ENCODE peak calls at places on chromosomes 12 and 14, in seven cellular contexts. N is HL-60; Q is mesendoderm; P is H7; C is CD8-positive, alpha-beta memory T cell; V is A673; T is NT2/D1. E is an unnamed sample. For H3K27me3, the result is how much of the 10 kb centered on the place peaks cover.

GRCh38 chr12:50925342-50925651 is 27.0 kb upstream of the HIGD1C start:
- DNase-seq in N (no peak), Q (no peak), P (no peak), C (no peak), V (no peak), T (no peak), E (no peak)

GRCh38 chr14:55053500-55053899 is 2.1 kb downstream of the MAPK1IP1L start:
- DNase-seq in N (no peak), Q (no peak), P (no peak), C (no peak), V (no peak), T (no peak), E (no peak)

GRCh38 chr14:59017285-59017965 is 171.0 kb upstream of the DAAM1 start:
- DNase-seq in N (no peak), Q (peak), P (no peak), C (no peak), V (no peak), T (no peak), E (no peak)

GRCh38 chr14:101716956-101717662 is 44.4 kb upstream of the PPP2R5C start:
- DNase-seq in N (no peak), Q (no peak), P (peak), C (no peak), V (no peak), T (no peak), E (no peak)

GRCh38 chr12:72269491-72269890 is 2.7 kb upstream of the TRHDE start:
- DNase-seq in N (no peak), Q (no peak), P (no peak), C (no peak), V (no peak), T (no peak), E (no peak)

GRCh38 chr12:16607895-16608294 is 1.9 kb upstream of the LMO3 start:
- DNase-seq in N (no peak), Q (no peak), P (no peak), C (no peak), V (no peak), T (no peak), E (no peak)

GRCh38 chr14:60647081-60647836 is 2.0 kb downstream of the SIX1 start:
- DNase-seq in N (no peak), Q (peak), P (peak), C (no peak), V (peak), T (no peak), E (no peak)

GRCh38 chr14:79516009-79516408 is 695.3 kb downstream of the DIO2 start:
- DNase-seq in N (no peak), Q (peak), P (no peak), C (no peak), V (no peak), T (no peak), E (no peak)

GRCh38 chr12:104263580-104264358 is 39.8 kb upstream of the EID3 start:
- DNase-seq in N (no peak), Q (no peak), P (no peak), C (no peak), V (no peak), T (no peak), E (no peak)

GRCh38 chr14:76337619-76338545 is 38.1 kb upstream of the ESRRB start:
- DNase-seq in N (no peak), Q (no peak), P (no peak), C (no peak), V (peak), T (no peak), E (no peak)

GRCh38 chr12:47085815-47086252 is 6.1 kb upstream of the AMIGO2 start:
- DNase-seq in N (no peak), Q (peak), P (no peak), C (peak), V (peak), T (no peak), E (no peak)

GRCh38 chr12:115072712-115073111 is 388.7 kb upstream of the TBX3 start:
- DNase-seq in N (no peak), Q (peak), P (no peak), C (no peak), V (no peak), T (no peak), E (no peak)

GRCh38 chr14:89620436-89620835 is 203.4 kb upstream of the FOXN3 start:
- DNase-seq in N (no peak), Q (no peak), P (no peak), C (no peak), V (no peak), T (no peak), E (no peak)

GRCh38 chr12:24839268-24839791 is 109.6 kb downstream of the BCAT1 start:
- DNase-seq in N (no peak), Q (no peak), P (no peak), C (no peak), V (no peak), T (no peak), E (no peak)

GRCh38 chr14:59688224-59689170 is 111.9 kb upstream of the CCDC175 start:
- DNase-seq in N (no peak), Q (peak), P (peak), C (no peak), V (peak), T (peak), E (no peak)

GRCh38 chr14:55847766-55848165 is 267.8 kb downstream of the KTN1 start:
- DNase-seq in N (no peak), Q (no peak), P (no peak), C (no peak), V (no peak), T (no peak), E (no peak)

GRCh38 chr14:101446387-101446969 is 114.8 kb upstream of the DIO3 start:
- DNase-seq in N (no peak), Q (no peak), P (no peak), C (no peak), V (no peak), T (no peak), E (no peak)

GRCh38 chr14:104795781-104796681 is 483 bp upstream of the AKT1 start:
- DNase-seq in N (no peak), Q (no peak), P (peak), C (peak), V (peak), T (no peak), E (peak)

GRCh38 chr12:113470871-113471618 is 626 bp downstream of the LHX5 start:
- DNase-seq in N (no peak), Q (no peak), P (peak), C (no peak), V (no peak), T (no peak), E (no peak)

GRCh38 chr14:61616524-61617185 is 78.7 kb upstream of the HIF1A start:
- DNase-seq in N (no peak), Q (no peak), P (no peak), C (no peak), V (no peak), T (no peak), E (no peak)

GRCh38 chr14:24806061-24806678 is 172.2 kb upstream of the GZMB start:
- DNase-seq in N (peak), Q (peak), P (peak), C (no peak), V (peak), T (peak), E (peak)

GRCh38 chr14:93751946-93752660 is 36.2 kb downstream of the PRIMA1 start:
- DNase-seq in N (no peak), Q (no peak), P (no peak), C (no peak), V (no peak), T (no peak), E (no peak)

GRCh38 chr14:32345311-32345771 is 16.2 kb downstream of the AKAP6 start:
- DNase-seq in N (no peak), Q (peak), P (no peak), C (no peak), V (no peak), T (no peak), E (no peak)

GRCh38 chr14:102525213-102526143 is 15.9 kb upstream of the ANKRD9 start:
- DNase-seq in N (no peak), Q (no peak), P (no peak), C (peak), V (peak), T (no peak), E (peak)

GRCh38 chr12:107776171-107776570 is 1.7 kb downstream of the ASCL4 start:
- DNase-seq in N (no peak), Q (no peak), P (no peak), C (no peak), V (no peak), T (no peak), E (no peak)

GRCh38 chr12:107775093-107775721 is 703 bp downstream of the ASCL4 start:
- DNase-seq in N (no peak), Q (peak), P (peak), C (no peak), V (no peak), T (peak), E (peak)

GRCh38 chr12:107779077-107779840 is 4.8 kb downstream of the ASCL4 start:
- DNase-seq in N (peak), Q (no peak), P (no peak), C (no peak), V (no peak), T (no peak), E (no peak)

GRCh38 chr12:107780298-107780697 is 5.8 kb downstream of the ASCL4 start:
- DNase-seq in N (no peak), Q (no peak), P (no peak), C (no peak), V (no peak), T (no peak), E (no peak)

GRCh38 chr12:107778383-107779015 is 4.0 kb downstream of the ASCL4 start:
- DNase-seq in N (no peak), Q (no peak), P (no peak), C (no peak), V (no peak), T (no peak), E (no peak)
- H3K27me3 ChIP-seq in N (under half), Q (under half), P (under half), C (under half), V (half or more), T (half or more), E (under half)

DNA sequence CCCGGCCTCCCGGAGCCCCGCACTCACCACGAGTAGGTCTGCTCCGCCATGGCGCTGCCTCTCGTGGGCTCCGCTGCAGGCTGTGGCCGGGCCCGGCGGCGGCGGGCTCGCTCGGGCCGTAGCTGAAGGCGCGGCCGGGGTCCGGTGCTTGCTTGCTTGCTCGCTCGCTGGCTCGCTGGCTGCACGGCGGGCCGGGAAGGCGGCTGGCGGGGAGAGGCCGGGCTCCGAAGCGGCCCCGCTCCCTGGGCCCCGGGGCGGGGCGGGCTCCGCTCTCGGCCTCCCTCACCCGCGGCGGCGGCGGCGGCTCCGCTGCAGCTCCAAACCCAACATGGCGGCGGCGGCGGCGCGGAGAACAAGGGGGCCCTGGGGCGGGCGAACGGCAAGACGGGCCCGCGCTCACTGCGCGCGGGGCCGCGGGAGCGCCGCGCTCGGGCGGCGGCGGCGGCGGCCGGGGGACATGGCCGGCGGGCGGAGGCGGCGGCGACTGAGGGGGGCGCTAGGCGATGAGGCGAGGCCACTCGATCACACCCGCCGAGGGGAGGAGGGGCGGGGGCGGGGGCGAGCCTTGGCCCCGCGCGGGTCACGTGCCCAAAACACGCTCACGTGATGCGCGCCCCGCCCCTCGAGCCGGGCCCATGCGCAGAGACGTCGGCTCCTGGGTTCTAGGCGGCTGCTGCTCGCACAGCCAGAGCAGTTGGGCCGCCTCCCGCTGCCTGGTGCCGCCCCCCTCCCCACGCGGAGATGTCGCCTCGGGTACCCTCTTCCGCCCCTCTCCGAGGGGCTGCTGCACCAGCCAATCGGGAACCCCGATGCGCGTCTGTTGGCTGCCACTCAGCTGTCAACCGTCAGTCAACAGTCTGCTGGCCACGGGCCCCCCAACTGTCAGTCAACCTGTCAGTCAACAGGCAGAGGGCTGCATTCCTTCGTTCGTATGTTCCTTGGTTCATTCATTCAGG is at the start of gene SPPL3:
- DNase-seq in N (peak), Q (peak), P (peak), C (peak), V (peak), T (peak), E (peak)
- H3K4me3 ChIP-seq in N (peak), Q (peak), P (peak), C (peak), V (peak), T (peak), E (peak)

DNA sequence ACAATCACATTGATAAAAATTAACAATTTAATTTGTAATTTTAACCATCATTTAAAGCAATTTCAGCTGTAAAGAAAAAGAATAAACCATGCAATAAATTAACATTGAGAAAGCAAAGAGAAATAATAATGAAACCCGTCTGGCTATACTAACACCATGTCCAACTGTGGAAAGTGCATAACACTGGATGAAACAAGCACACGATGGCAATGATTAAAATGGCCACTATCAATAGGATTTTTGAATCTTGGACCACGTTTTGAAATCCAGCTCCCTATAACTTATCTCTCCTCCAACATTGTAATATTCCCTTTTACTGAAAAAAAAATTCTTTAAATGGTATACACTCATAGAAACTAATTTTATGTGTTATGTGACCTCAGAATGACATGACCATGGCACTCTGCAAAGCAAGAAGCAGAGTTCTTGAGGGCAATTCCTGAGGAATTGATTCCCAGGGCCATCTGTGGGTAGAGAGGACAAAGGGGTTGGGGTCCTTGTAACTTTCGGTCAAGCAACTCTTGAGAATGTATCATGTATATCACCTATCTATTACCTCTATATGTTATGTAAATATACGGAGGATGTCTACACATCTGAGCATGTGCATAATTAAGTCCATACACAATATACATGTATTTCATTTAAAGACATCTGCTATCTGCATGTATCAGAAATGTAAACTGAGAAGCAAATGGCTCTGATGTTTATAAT is 4.8 kb downstream of the FOXA1 start:
- DNase-seq in N (no peak), Q (no peak), P (no peak), C (no peak), V (no peak), T (no peak), E (no peak)
- H3K27me3 ChIP-seq in N (half or more), Q (under half), P (half or more), C (under half), V (half or more), T (half or more), E (half or more)

DNA sequence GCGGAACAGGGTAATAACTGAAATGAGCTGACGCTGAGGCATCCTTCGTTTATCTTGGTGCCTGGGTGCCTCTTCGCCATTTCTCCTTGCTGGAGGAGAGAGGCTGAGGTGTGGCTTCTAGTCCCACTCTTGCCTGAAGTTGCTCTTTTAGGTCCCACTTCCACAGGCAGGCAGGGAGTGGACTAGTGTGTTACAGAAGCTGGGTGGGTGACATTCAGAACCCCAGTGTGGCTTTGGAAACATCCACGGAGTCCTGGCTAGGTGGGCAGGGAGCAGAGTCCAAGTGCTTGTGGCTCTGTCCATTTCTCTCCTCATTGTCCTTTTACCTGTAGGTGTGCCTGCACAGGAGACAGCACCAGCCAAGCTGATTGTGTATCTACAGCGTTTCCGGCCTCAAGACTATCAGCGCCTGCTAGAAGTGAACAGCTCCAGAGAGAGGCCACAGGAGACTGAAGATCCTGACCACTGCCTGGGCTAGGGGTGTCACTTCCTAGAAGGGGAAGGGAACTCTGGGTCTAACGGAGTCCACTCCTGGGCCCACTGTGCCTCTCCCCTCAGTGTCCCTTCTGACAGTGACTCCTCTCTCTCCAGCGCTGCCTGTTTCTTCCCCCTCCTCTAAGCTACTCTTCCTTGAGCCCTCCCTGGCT is 2.4 kb downstream of the THTPA start:
- DNase-seq in N (no peak), Q (no peak), P (no peak), C (no peak), V (no peak), T (no peak), E (no peak)
- H3K4me3 ChIP-seq in N (no peak), Q (no peak), P (no peak), C (no peak), V (no peak), T (no peak), E (no peak)

GRCh38 chr12:62469704-62470103 is 3.1 kb downstream of the MON2 start:
- DNase-seq in N (no peak), Q (no peak), P (no peak), C (no peak), V (no peak), T (no peak), E (no peak)
- H3K27me3 ChIP-seq in N (under half), Q (under half), P (under half), C (under half), V (under half), T (under half), E (under half)

GRCh38 chr14:30874120-30874998 is at the start of gene COCH:
- DNase-seq in N (peak), Q (peak), P (peak), C (no peak), V (peak), T (no peak), E (peak)

GRCh38 chr14:30873308-30874119 is 845 bp upstream of the COCH start:
- DNase-seq in N (no peak), Q (no peak), P (no peak), C (no peak), V (peak), T (no peak), E (no peak)

GRCh38 chr14:30874999-30875787 is 834 bp downstream of the COCH start:
- DNase-seq in N (no peak), Q (peak), P (peak), C (no peak), V (peak), T (no peak), E (no peak)

GRCh38 chr14:30875788-30876053 is 1.4 kb downstream of the COCH start:
- DNase-seq in N (no peak), Q (no peak), P (peak), C (no peak), V (no peak), T (no peak), E (no peak)

GRCh38 chr14:30876692-30877091 is 2.3 kb downstream of the COCH start:
- DNase-seq in N (peak), Q (no peak), P (no peak), C (no peak), V (peak), T (no peak), E (no peak)
- H3K4me3 ChIP-seq in N (no peak), Q (no peak), P (no peak), C (no peak), V (no peak), T (no peak), E (no peak)

GRCh38 chr12:3089588-3089987 is 12.4 kb downstream of the TSPAN9 start:
- DNase-seq in N (no peak), Q (no peak), P (no peak), C (no peak), V (no peak), T (no peak), E (no peak)

GRCh38 chr12:3091650-3092207 is 14.6 kb downstream of the TSPAN9 start:
- DNase-seq in N (no peak), Q (no peak), P (no peak), C (no peak), V (no peak), T (no peak), E (no peak)

GRCh38 chr12:3092770-3093169 is 15.6 kb downstream of the TSPAN9 start:
- DNase-seq in N (no peak), Q (no peak), P (no peak), C (no peak), V (no peak), T (no peak), E (no peak)

GRCh38 chr12:3090238-3091029 is 13.3 kb downstream of the TSPAN9 start:
- DNase-seq in N (no peak), Q (no peak), P (no peak), C (no peak), V (no peak), T (no peak), E (no peak)

DNA sequence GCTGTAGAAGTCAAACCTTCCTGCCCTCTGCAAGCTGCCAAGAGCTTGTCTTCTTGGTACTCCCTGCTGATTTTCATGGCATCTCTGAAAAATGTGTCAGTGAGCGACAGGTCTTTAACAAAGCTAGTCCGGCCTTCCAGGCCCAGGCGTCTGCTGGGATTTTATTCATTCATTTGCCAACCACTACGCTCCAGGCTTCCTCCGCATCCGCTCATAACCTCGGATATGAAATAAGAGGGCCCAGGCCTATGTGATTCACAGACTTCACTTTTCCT is 13.8 kb downstream of the TSPAN9 start:
- DNase-seq in N (no peak), Q (no peak), P (no peak), C (no peak), V (no peak), T (no peak), E (no peak)
- H3K27me3 ChIP-seq in N (under half), Q (under half), P (under half), C (under half), V (under half), T (under half), E (under half)

GRCh38 chr12:57146925-57147640 is at the start of gene LRP1-AS:
- DNase-seq in N (no peak), Q (no peak), P (no peak), C (no peak), V (no peak), T (no peak), E (no peak)
- H3K4me3 ChIP-seq in N (no peak), Q (no peak), P (no peak), C (no peak), V (no peak), T (no peak), E (no peak)